ENCODE peak calls at places on chromosome 14, in seven cellular contexts. D is NCI-H510A treated with DMSO at 0.1 percent for 48 hours; E is ELF-1; V is NCI-H460; O is activated T-helper 1 cell treated with anti-CD3 and anti-CD28 coated beads, Interleukin-12 subunit alpha, Interleukin-12 subunit beta, Interleukin-2, Interleukin-4 antibody, amounts not matched to agents 30 ng/mL and 10 ng/mL and 1 ng/mL, durations not matched to agents 14 hours and 24 hours and 36 hours; U is skeletal muscle cell; H is HEK293T. W is an unnamed sample.

GRCh38 chr14:28398501-28398900 is 368.1 kb upstream of the FOXG1 start:
- DNase-seq in V (no peak), U (no peak), O (no peak), E (no peak), D (no peak), H (no peak), W (no peak)

GRCh38 chr14:54659365-54659764 is 92.4 kb downstream of the SAMD4A start:
- DNase-seq in O (no peak), V (no peak), H (no peak), E (no peak), U (no peak), D (no peak), W (no peak)

GRCh38 chr14:64541261-64541970 is 875 bp downstream of the HSPA2 start:
- DNase-seq in V (no peak), O (peak), D (peak), H (no peak), U (no peak), E (peak), W (peak)

GRCh38 chr14:20427231-20428009 is 8.5 kb downstream of the KLHL33 start:
- DNase-seq in V (peak), H (no peak), E (peak), U (no peak), D (no peak), O (no peak), W (no peak)

GRCh38 chr14:68820999-68821683 is 28.3 kb upstream of the ZFP36L1 start:
- DNase-seq in U (no peak), O (no peak), D (no peak), H (no peak), V (no peak), E (no peak), W (no peak)

GRCh38 chr14:90419200-90419599 is 22.4 kb downstream of the CALM1 start:
- DNase-seq in H (no peak), O (no peak), V (peak), E (no peak), D (no peak), U (peak), W (peak)

GRCh38 chr14:71322660-71323250 is 415.5 kb downstream of the PCNX1 start:
- DNase-seq in E (no peak), O (no peak), D (peak), U (no peak), H (no peak), V (no peak), W (no peak)

GRCh38 chr14:84225243-84225642 is 1304.7 kb upstream of the FLRT2 start:
- DNase-seq in V (no peak), O (no peak), D (no peak), H (no peak), U (no peak), E (no peak), W (no peak)

GRCh38 chr14:95356245-95356850 is 36.6 kb upstream of the CLMN start:
- DNase-seq in H (no peak), D (no peak), O (no peak), V (no peak), E (no peak), U (no peak), W (no peak)

GRCh38 chr14:88392609-88393008 is 7.2 kb downstream of the SPATA7 start:
- DNase-seq in U (no peak), E (no peak), D (no peak), V (no peak), H (no peak), O (no peak), W (no peak)

GRCh38 chr14:92408186-92408585 is 85.2 kb downstream of the SLC24A4 start:
- DNase-seq in O (no peak), D (no peak), H (no peak), U (no peak), E (peak), V (no peak), W (no peak)

GRCh38 chr14:31945074-31945613 is 132.0 kb upstream of the ARHGAP5 start:
- DNase-seq in H (no peak), V (no peak), D (peak), E (no peak), O (no peak), U (no peak), W (no peak)